ENCODE peak calls at places on chromosomes 3 and 15, in seven cellular contexts. X, Y, R, A, P, K and W are unnamed samples.

GRCh38 chr15:79872358-79873017 is 24.3 kb downstream of the MTHFS start:
- DNase-seq in X (no peak), Y (peak; percentile 43), R (no peak), A (peak; percentile 87), P (peak; percentile 36), K (peak; percentile 24), W (peak; percentile 26)

GRCh38 chr15:60899967-60900356 is 329.1 kb downstream of the RORA start:
- DNase-seq in X (no peak), Y (no peak), R (no peak), A (no peak), P (no peak), K (no peak), W (no peak)

GRCh38 chr15:68795298-68795848 is 25.3 kb downstream of the ANP32A start:
- DNase-seq in X (no peak), Y (peak; percentile 57), R (peak; percentile 71), A (peak; percentile 86), P (peak; percentile 62), K (peak; percentile 61), W (peak; percentile 28)

GRCh38 chr3:125019271-125019670 is 36.5 kb downstream of the HEG1 start:
- DNase-seq in X (no peak), Y (no peak), R (no peak), A (no peak), P (no peak), K (no peak), W (no peak)

GRCh38 chr3:53571264-53571663 is 76.9 kb downstream of the CACNA1D start:
- DNase-seq in X (no peak), Y (no peak), R (no peak), A (no peak), P (no peak), K (no peak), W (no peak)

GRCh38 chr3:141828487-141829284 is 47.8 kb upstream of the ATP1B3 start:
- DNase-seq in X (no peak), Y (peak; percentile 3), R (peak; percentile 64), A (peak; percentile 29), P (no peak), K (no peak), W (no peak)

GRCh38 chr15:29937956-29938355 is 115.7 kb upstream of the TJP1 start:
- DNase-seq in X (peak; percentile 68), Y (peak; percentile 91), R (peak; percentile 49), A (peak; percentile 81), P (no peak), K (no peak), W (no peak)

GRCh38 chr15:84654689-84655453 is 788 bp upstream of the WDR73 start:
- DNase-seq in X (no peak), Y (peak; percentile 79), R (peak; percentile 85), A (peak; percentile 77), P (peak; percentile 66), K (peak; percentile 77), W (peak; percentile 59)

GRCh38 chr3:120274739-120275167 is 10.3 kb downstream of the GPR156 start:
- DNase-seq in X (peak; percentile 2), Y (peak; percentile 25), R (peak; percentile 63), A (peak; percentile 44), P (no peak), K (no peak), W (no peak)

GRCh38 chr3:149371001-149371722 is 6.3 kb downstream of the TM4SF1 start:
- DNase-seq in X (no peak), Y (peak; percentile 72), R (no peak), A (peak; percentile 79), P (no peak), K (no peak), W (no peak)